ENCODE peak calls at places on chromosomes 16 and 17, in seven cellular contexts. J is GM23248; H is uterus; F is CD8-positive, alpha-beta T cell; T is A549; L is naive thymus-derived CD4-positive, alpha-beta T cell; Q is IMR-90. D is an unnamed sample.

GRCh38 chr17:8935194-8935593 is 30.3 kb downstream of the PIK3R5 start:
- DNase-seq in J (peak), H (no peak), F (no peak), T (peak), L (no peak), Q (no peak), D (peak)

GRCh38 chr17:28916302-28916934 is 13.5 kb upstream of the DHRS13 start:
- DNase-seq in J (peak), H (no peak), F (no peak), T (peak), L (peak), Q (peak), D (no peak)

GRCh38 chr16:87930456-87930855 is 5.9 kb downstream of the CA5A start:
- DNase-seq in J (peak), H (no peak), F (no peak), T (no peak), L (no peak), Q (no peak), D (no peak)

GRCh38 chr16:62014534-62014933 is 21.7 kb downstream of the CDH8 start:
- DNase-seq in J (no peak), H (no peak), F (no peak), T (no peak), L (no peak), Q (no peak), D (no peak)

GRCh38 chr17:60598001-60598736 is 1.8 kb upstream of the PPM1D start:
- DNase-seq in J (no peak), H (no peak), F (no peak), T (no peak), L (no peak), Q (no peak), D (no peak)

GRCh38 chr17:73588291-73589095 is 55.8 kb downstream of the SDK2 start:
- DNase-seq in J (peak), H (no peak), F (no peak), T (no peak), L (no peak), Q (no peak), D (no peak)

GRCh38 chr16:8863594-8864424 is 5.0 kb downstream of the CARHSP1 start:
- DNase-seq in J (peak), H (no peak), F (no peak), T (peak), L (no peak), Q (no peak), D (no peak)

GRCh38 chr17:72516772-72517399 is 396.1 kb downstream of the SOX9 start:
- DNase-seq in J (peak), H (no peak), F (no peak), T (peak), L (no peak), Q (no peak), D (no peak)

GRCh38 chr16:85963746-85964370 is 64.9 kb downstream of the IRF8 start:
- DNase-seq in J (peak), H (no peak), F (no peak), T (no peak), L (no peak), Q (no peak), D (no peak)

GRCh38 chr17:40806131-40806530 is 6.4 kb upstream of the KRT28 start:
- DNase-seq in J (peak), H (no peak), F (no peak), T (no peak), L (no peak), Q (no peak), D (no peak)

GRCh38 chr17:4475001-4475400 is 23.7 kb upstream of the SPNS2 start:
- DNase-seq in J (no peak), H (no peak), F (no peak), T (no peak), L (no peak), Q (no peak), D (no peak)

GRCh38 chr16:57263585-57264351 is 18.7 kb downstream of the ARL2BP start:
- DNase-seq in J (no peak), H (no peak), F (no peak), T (no peak), L (no peak), Q (no peak), D (peak)

GRCh38 chr17:12422632-12423031 is 243.1 kb upstream of the MYOCD start:
- DNase-seq in J (no peak), H (peak), F (no peak), T (no peak), L (no peak), Q (no peak), D (no peak)

GRCh38 chr16:4660454-4661007 is 32.8 kb upstream of the NUDT16L1 start:
- DNase-seq in J (peak), H (peak), F (peak), T (no peak), L (peak), Q (peak), D (peak)

GRCh38 chr16:19118938-19119431 is 5.2 kb downstream of the ITPRIPL2 start:
- DNase-seq in J (peak), H (peak), F (no peak), T (peak), L (no peak), Q (peak), D (no peak)

GRCh38 chr17:78133179-78133951 is 2.8 kb downstream of the TMC8 start:
- DNase-seq in J (no peak), H (no peak), F (no peak), T (no peak), L (peak), Q (no peak), D (no peak)

GRCh38 chr17:78131172-78132085 is 858 bp downstream of the TMC8 start:
- DNase-seq in J (peak), H (no peak), F (no peak), T (no peak), L (peak), Q (no peak), D (peak)

GRCh38 chr17:78132767-78133178 is 2.2 kb downstream of the TMC8 start:
- DNase-seq in J (no peak), H (no peak), F (no peak), T (no peak), L (no peak), Q (no peak), D (no peak)

GRCh38 chr17:78130439-78131101 is at the start of gene TMC8:
- DNase-seq in J (no peak), H (no peak), F (peak), T (no peak), L (peak), Q (no peak), D (peak)

GRCh38 chr17:78132086-78132676 is 1.6 kb downstream of the TMC8 start:
- DNase-seq in J (no peak), H (no peak), F (peak), T (no peak), L (peak), Q (no peak), D (peak)
- H3K27ac ChIP-seq in J (no peak), H (no peak), F (peak), T (no peak), L (peak), Q (no peak), D (peak)

GRCh38 chr17:17364338-17364667 is 61.1 kb downstream of the NT5M start:
- DNase-seq in J (no peak), H (no peak), F (no peak), T (no peak), L (no peak), Q (no peak), D (peak)
- H3K27ac ChIP-seq in J (no peak), H (no peak), F (no peak), T (no peak), L (no peak), Q (no peak), D (no peak)

DNA sequence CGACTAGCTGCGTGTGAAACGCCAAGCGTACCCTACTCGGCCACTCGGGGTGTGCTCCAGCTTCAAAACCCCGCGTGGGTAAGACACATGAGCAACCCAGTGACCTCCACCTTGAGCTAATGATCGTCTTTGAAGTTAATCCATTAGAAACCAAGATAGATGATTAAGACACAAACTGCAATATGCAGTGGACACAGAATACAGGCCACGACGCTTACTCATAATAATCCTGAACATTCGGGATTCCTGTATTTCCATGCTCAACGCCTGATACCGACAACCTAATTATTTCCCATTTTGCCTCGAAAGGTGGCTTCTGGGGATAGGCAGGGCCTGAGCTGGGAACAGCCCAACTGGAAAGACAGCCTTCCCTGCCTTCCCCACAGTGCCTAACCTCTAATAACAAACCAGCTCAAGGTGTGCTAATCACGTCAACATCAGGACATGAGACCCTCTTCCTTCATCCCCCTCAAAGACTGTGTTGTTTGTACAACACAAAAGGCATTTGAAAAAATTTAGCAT is 504 bp upstream of the COPRS start:
- DNase-seq in J (no peak), H (no peak), F (no peak), T (no peak), L (no peak), Q (no peak), D (no peak)
- H3K27ac ChIP-seq in J (peak), H (peak), F (no peak), T (no peak), L (no peak), Q (no peak), D (no peak)

GRCh38 chr17:17020821-17021193 is 21.4 kb upstream of the MPRIP start:
- DNase-seq in J (peak), H (no peak), F (no peak), T (no peak), L (no peak), Q (no peak), D (no peak)
- H3K27ac ChIP-seq in J (peak), H (no peak), F (no peak), T (peak), L (no peak), Q (no peak), D (peak)

GRCh38 chr17:45093444-45094110 is 32.5 kb downstream of the NMT1 start:
- DNase-seq in J (peak), H (no peak), F (no peak), T (no peak), L (no peak), Q (no peak), D (no peak)
- H3K27ac ChIP-seq in J (peak), H (peak), F (no peak), T (peak), L (no peak), Q (peak), D (peak)

DNA sequence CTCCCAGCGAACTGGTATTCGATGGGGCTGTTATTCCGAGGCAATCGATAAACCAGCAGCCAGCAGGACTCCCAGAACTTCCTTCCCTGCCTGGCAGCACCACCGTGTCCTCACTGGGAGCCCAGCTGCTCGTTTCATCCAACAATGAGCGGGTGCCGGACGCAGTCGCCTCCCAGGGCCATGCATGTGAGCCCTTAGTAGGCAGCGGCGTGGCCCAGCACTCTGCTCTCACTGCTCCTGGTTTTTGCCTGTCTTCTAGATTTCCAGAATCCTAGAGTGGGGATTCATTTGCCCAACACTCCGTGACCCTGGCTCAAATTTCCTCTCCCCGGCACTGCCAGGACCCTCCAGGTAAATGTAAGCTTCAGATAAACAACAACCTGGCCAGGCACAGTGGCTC is 29.1 kb upstream of the RASD1 start:
- DNase-seq in J (no peak), H (no peak), F (no peak), T (no peak), L (no peak), Q (no peak), D (no peak)
- H3K27ac ChIP-seq in J (no peak), H (no peak), F (no peak), T (no peak), L (no peak), Q (no peak), D (no peak)

GRCh38 chr17:32875230-32875903 is 1.6 kb downstream of the MYO1D start:
- DNase-seq in J (no peak), H (no peak), F (no peak), T (no peak), L (no peak), Q (no peak), D (no peak)
- H3K27ac ChIP-seq in J (peak), H (peak), F (no peak), T (no peak), L (no peak), Q (no peak), D (peak)

GRCh38 chr17:76635659-76636360 is 7.7 kb downstream of the ST6GALNAC1 start:
- DNase-seq in J (peak), H (no peak), F (no peak), T (no peak), L (no peak), Q (peak), D (no peak)

GRCh38 chr17:76633628-76634328 is 9.8 kb downstream of the ST6GALNAC1 start:
- DNase-seq in J (no peak), H (no peak), F (no peak), T (no peak), L (no peak), Q (no peak), D (no peak)

GRCh38 chr17:76631821-76632565 is 11.6 kb downstream of the ST6GALNAC1 start:
- DNase-seq in J (peak), H (no peak), F (no peak), T (no peak), L (peak), Q (peak), D (no peak)

GRCh38 chr17:76638263-76638662 is 5.3 kb downstream of the ST6GALNAC1 start:
- DNase-seq in J (no peak), H (no peak), F (no peak), T (no peak), L (no peak), Q (no peak), D (no peak)

DNA sequence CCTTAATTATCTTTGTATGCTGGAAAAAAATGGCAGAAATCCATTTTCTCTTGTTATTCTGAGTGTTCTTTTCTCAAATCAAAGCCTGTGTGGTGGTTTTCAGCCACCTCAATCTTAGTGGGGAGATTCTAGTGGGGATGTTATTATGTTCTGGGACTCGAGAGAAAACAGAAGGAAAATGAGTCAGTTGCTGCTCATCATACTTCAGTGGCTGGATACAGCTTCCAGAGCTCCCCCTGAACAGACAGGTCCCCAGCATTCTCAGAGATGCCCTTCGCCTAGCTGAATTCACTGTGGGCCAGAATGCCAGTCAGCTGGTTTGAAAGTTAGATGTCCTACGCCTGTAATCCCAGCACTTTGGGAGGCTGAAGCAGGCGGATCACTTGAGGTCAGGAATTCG is 8.5 kb downstream of the ST6GALNAC1 start:
- DNase-seq in J (peak), H (no peak), F (no peak), T (no peak), L (no peak), Q (peak), D (no peak)
- H3K27ac ChIP-seq in J (peak), H (no peak), F (no peak), T (no peak), L (no peak), Q (no peak), D (no peak)